ENCODE peak calls at places on chromosomes 1 and 21, in four cellular contexts. V is activated CD4-positive, alpha-beta T cell treated with anti-CD3 and anti-CD28 coated beads, Interleukin-2, amount 50 U/mL, for 1 hour; D is MG63; I is NCI-H774. K is an unnamed sample.

GRCh38 chr1:153643100-153643499 is 9.2 kb downstream of the CHTOP start:
- DNase-seq in D (no peak), I (no peak), V (no peak), K (no peak)

GRCh38 chr21:35414511-35415139 is 365.5 kb upstream of the RUNX1 start:
- DNase-seq in I (no peak), V (no peak), D (no peak), K (no peak)

GRCh38 chr1:224173523-224173922 is 9.5 kb upstream of the DEGS1 start:
- DNase-seq in I (no peak), D (no peak), V (no peak), K (no peak)

GRCh38 chr1:187384504-187384903 is 555.8 kb downstream of the PLA2G4A start:
- DNase-seq in V (no peak), D (no peak), I (no peak), K (no peak)

GRCh38 chr1:116232989-116233514 is 121.9 kb downstream of the MAB21L3 start:
- DNase-seq in I (no peak), V (peak; percentile 22), D (no peak), K (no peak)

GRCh38 chr1:11573293-11573692 is 80.9 kb downstream of the FBXO2 start:
- DNase-seq in I (no peak), D (no peak), V (no peak), K (no peak)

GRCh38 chr1:47334765-47335435 is 1.3 kb downstream of the CMPK1 start:
- DNase-seq in I (no peak), V (no peak), D (no peak), K (no peak)

GRCh38 chr1:213982814-213983588 is 4.8 kb upstream of the PROX1 start:
- DNase-seq in D (peak; percentile 32), I (peak; percentile 73), V (no peak), K (peak; percentile 47)

GRCh38 chr1:234529661-234530237 is 50.8 kb upstream of the TARBP1 start:
- DNase-seq in D (no peak), V (no peak), I (no peak), K (no peak)

GRCh38 chr1:151458936-151459330 is 361 bp downstream of the POGZ start:
- DNase-seq in I (peak; percentile 64), D (peak; percentile 83), V (peak; percentile 55), K (peak; percentile 58)

GRCh38 chr1:110951161-110951560 is 12.6 kb downstream of the LRIF1 start:
- DNase-seq in I (no peak), V (no peak), D (no peak), K (no peak)

GRCh38 chr1:237293804-237294203 is 251.8 kb downstream of the RYR2 start:
- DNase-seq in D (no peak), I (no peak), V (no peak), K (no peak)

GRCh38 chr1:110370827-110371226 is 20.0 kb downstream of the SLC16A4 start:
- DNase-seq in D (peak; percentile 40), V (no peak), I (no peak), K (no peak)